ENCODE peak calls at places on chromosomes 16 and 17, in nine cellular contexts. R is NCI-H1436; N is GM13977; O is NCI-H2107; B is hepatic stellate cell; X is T-helper 9 cell; K is stimulated activated CD8-positive, alpha-beta memory T cell treated with anti-CD3 and anti-CD28 coated beads, Interleukin-12 subunit alpha, Interleukin-12 subunit beta, amount 100 ng/mL, for 4 hours; H is ACHN; E is head of caudate nucleus. V is an unnamed sample.
A peak's percentile ranks its signal among the peaks of the same experiment; 100 is the strongest.

GRCh38 chr17:27396045-27396444 is 60.2 kb upstream of the KSR1 start:
- DNase-seq in R (no peak), N (no peak), O (no peak), B (no peak), X (no peak), K (no peak), H (no peak), E (no peak), V (no peak)

GRCh38 chr17:76232342-76232741 is 8.0 kb downstream of the RNF157 start:
- DNase-seq in R (no peak), N (no peak), O (no peak), B (peak; percentile 50), X (no peak), K (no peak), H (no peak), E (no peak), V (no peak)

GRCh38 chr17:73551756-73552155 is 92.5 kb downstream of the SDK2 start:
- DNase-seq in R (peak; percentile 23), N (peak; percentile 55), O (no peak), B (no peak), X (no peak), K (no peak), H (no peak), E (no peak), V (peak; percentile 8)

GRCh38 chr16:70646260-70647241 is at the start of gene IL34:
- DNase-seq in R (peak; percentile 79), N (no peak), O (no peak), B (no peak), X (no peak), K (no peak), H (no peak), E (peak; percentile 48), V (peak; percentile 73)

GRCh38 chr17:33653389-33653788 is 360.3 kb upstream of the ASIC2 start:
- DNase-seq in R (no peak), N (no peak), O (no peak), B (no peak), X (no peak), K (no peak), H (no peak), E (no peak), V (no peak)

GRCh38 chr16:11871193-11871592 is 19.9 kb upstream of the RSL1D1 start:
- DNase-seq in R (no peak), N (no peak), O (no peak), B (no peak), X (no peak), K (no peak), H (peak; percentile 61), E (no peak), V (no peak)

GRCh38 chr16:51157698-51158097 is 6.6 kb upstream of the SALL1 start:
- DNase-seq in R (no peak), N (no peak), O (no peak), B (no peak), X (no peak), K (no peak), H (no peak), E (no peak), V (no peak)

GRCh38 chr17:39001703-39002637 is 34.8 kb upstream of the FBXO47 start:
- DNase-seq in R (no peak), N (no peak), O (no peak), B (peak; percentile 65), X (no peak), K (no peak), H (no peak), E (peak; percentile 39), V (peak; percentile 94)

GRCh38 chr17:51029142-51029541 is 91.5 kb downstream of the SPAG9 start:
- DNase-seq in R (no peak), N (no peak), O (no peak), B (no peak), X (no peak), K (no peak), H (no peak), E (no peak), V (no peak)